ENCODE peak calls at places on chromosomes 12 and 14, in six cellular contexts. G, H, R, P, Y and D are unnamed samples.

GRCh38 chr12:113852273-113852672 is 113.9 kb downstream of the RBM19 start:
- DNase-seq in Y (no peak), R (no peak), H (no peak), P (no peak), G (no peak), D (no peak)

GRCh38 chr12:124727244-124727673 is 136.4 kb downstream of the SCARB1 start:
- DNase-seq in Y (no peak), R (no peak), P (peak), G (no peak), H (no peak), D (peak)

GRCh38 chr12:40106202-40106533 is 287 bp upstream of the SLC2A13 start:
- DNase-seq in G (no peak), R (no peak), H (no peak), P (no peak), Y (no peak), D (no peak)

GRCh38 chr14:24605435-24606190 is 3.9 kb downstream of the GZMH start:
- DNase-seq in R (peak), Y (no peak), P (peak), H (no peak), G (peak), D (peak)

GRCh38 chr12:52650520-52651081 is 1.4 kb downstream of the KRT2 start:
- DNase-seq in P (peak), R (no peak), Y (no peak), G (no peak), H (no peak), D (peak)

GRCh38 chr12:67804168-67804567 is 155.6 kb downstream of the DYRK2 start:
- DNase-seq in R (no peak), H (no peak), G (no peak), P (no peak), Y (no peak), D (peak)

GRCh38 chr12:84701966-84702365 is 210.6 kb downstream of the SLC6A15 start:
- DNase-seq in R (no peak), P (peak), H (peak), Y (no peak), G (no peak), D (no peak)

GRCh38 chr14:50530794-50531193 is 1.6 kb downstream of the MAP4K5 start:
- DNase-seq in H (no peak), G (no peak), R (no peak), P (peak), Y (no peak), D (no peak)

GRCh38 chr12:132490481-132491348 is 764 bp downstream of the FBRSL1 start:
- DNase-seq in Y (peak), R (no peak), P (peak), H (peak), G (peak), D (no peak)

GRCh38 chr12:62761658-62762057 is 173.3 kb downstream of the PPM1H start:
- DNase-seq in P (peak), G (no peak), R (no peak), Y (no peak), H (no peak), D (no peak)

GRCh38 chr14:61125314-61126082 is 144.5 kb downstream of the SLC38A6 start:
- DNase-seq in G (no peak), H (peak), R (no peak), P (no peak), Y (no peak), D (no peak)

GRCh38 chr14:20679907-20680306 is 4.5 kb upstream of the RNASE4 start:
- DNase-seq in P (peak), Y (peak), H (peak), G (peak), R (peak), D (peak)

GRCh38 chr12:83767723-83768122 is 1081.0 kb downstream of the TMTC2 start:
- DNase-seq in P (no peak), H (no peak), R (no peak), G (no peak), Y (no peak), D (no peak)

GRCh38 chr14:85529803-85530574 is at the start of gene FLRT2:
- DNase-seq in H (peak), Y (peak), P (peak), G (peak), R (peak), D (no peak)

GRCh38 chr12:27733052-27733656 is 22.5 kb downstream of the MRPS35 start:
- DNase-seq in H (peak), Y (peak), G (peak), R (peak), P (peak), D (peak)

GRCh38 chr12:106773286-106773685 is 1.2 kb upstream of the RIC8B start:
- DNase-seq in Y (no peak), P (no peak), R (peak), G (no peak), H (no peak), D (no peak)

GRCh38 chr12:3303410-3304136 is 187.4 kb upstream of the PRMT8 start:
- DNase-seq in R (peak), Y (peak), G (peak), H (no peak), P (no peak), D (no peak)

GRCh38 chr12:24500466-24501232 is 448.3 kb downstream of the BCAT1 start:
- DNase-seq in Y (no peak), H (peak), R (peak), G (no peak), P (peak), D (no peak)

GRCh38 chr12:106132175-106133135 is 6.3 kb downstream of the NUAK1 start:
- DNase-seq in H (no peak), R (no peak), P (no peak), Y (no peak), G (no peak), D (no peak)

GRCh38 chr12:6250343-6250742 is 50.1 kb downstream of the CD9 start:
- DNase-seq in G (peak), Y (no peak), R (no peak), P (peak), H (no peak), D (no peak)

GRCh38 chr12:132445884-132446471 is 44.0 kb upstream of the FBRSL1 start:
- DNase-seq in R (peak), H (peak), P (peak), G (peak), Y (peak), D (no peak)

GRCh38 chr12:65306603-65307501 is 28.4 kb downstream of the MSRB3 start:
- DNase-seq in Y (peak), G (peak), R (peak), H (peak), P (peak), D (peak)

GRCh38 chr12:87302126-87302732 is 727.0 kb downstream of the C12orf50 start:
- DNase-seq in Y (no peak), P (peak), G (no peak), H (peak), R (no peak), D (no peak)

GRCh38 chr14:92973265-92973797 is 50.4 kb downstream of the CHGA start:
- DNase-seq in R (peak), G (peak), P (peak), Y (peak), H (peak), D (no peak)

GRCh38 chr12:121131941-121132341 is 735 bp upstream of the P2RX7 start:
- DNase-seq in H (no peak), R (no peak), G (no peak), Y (no peak), P (no peak), D (no peak)
- H2AFZ ChIP-seq in H (no peak), R (no peak), G (no peak), Y (no peak), P (no peak), D (no peak)

GRCh38 chr14:38400751-38401150 is 144.9 kb upstream of the CLEC14A start:
- DNase-seq in H (no peak), G (no peak), P (no peak), R (peak), Y (no peak), D (no peak)
- H2AFZ ChIP-seq in H (no peak), G (no peak), P (no peak), R (no peak), Y (no peak), D (no peak)

GRCh38 chr14:64800000-64800399 is 79.7 kb downstream of the SPTB start:
- DNase-seq in R (peak), G (peak), P (peak), Y (peak), H (peak), D (peak)
- H2AFZ ChIP-seq in R (no peak), G (no peak), P (no peak), Y (no peak), H (peak), D (no peak)

DNA sequence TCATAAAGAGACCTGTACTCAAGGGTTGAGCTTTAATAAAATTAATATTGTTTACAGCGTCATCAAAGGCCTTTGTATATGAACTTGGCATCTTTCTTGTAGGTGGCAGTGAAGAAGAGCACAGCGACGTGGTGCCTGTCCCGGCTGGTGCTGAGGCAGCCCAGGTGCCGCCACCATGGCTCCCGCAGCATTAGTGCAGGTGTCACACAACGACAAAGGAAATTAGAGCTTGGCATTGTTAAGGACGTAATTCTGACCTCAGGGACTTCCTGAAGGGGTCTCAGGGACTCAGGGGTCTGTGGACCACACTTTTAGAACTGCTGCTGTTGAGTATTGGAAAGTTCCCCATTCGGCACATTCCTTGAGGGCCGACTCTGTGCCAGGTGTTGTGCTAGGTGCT is 24.1 kb downstream of the EML1 start:
- DNase-seq in R (no peak), H (no peak), P (no peak), G (no peak), Y (no peak), D (no peak)
- H2AFZ ChIP-seq in R (no peak), H (no peak), P (no peak), G (no peak), Y (no peak), D (no peak)

GRCh38 chr14:52827426-52827825 is 36.0 kb upstream of the GNPNAT1 start:
- DNase-seq in P (no peak), G (peak), R (no peak), H (no peak), Y (no peak), D (no peak)

GRCh38 chr14:52825085-52825484 is 33.7 kb upstream of the GNPNAT1 start:
- DNase-seq in G (no peak), Y (no peak), H (no peak), P (no peak), R (no peak), D (no peak)

GRCh38 chr14:52824479-52824878 is 33.1 kb upstream of the GNPNAT1 start:
- DNase-seq in H (peak), P (peak), Y (no peak), G (no peak), R (no peak), D (no peak)

DNA sequence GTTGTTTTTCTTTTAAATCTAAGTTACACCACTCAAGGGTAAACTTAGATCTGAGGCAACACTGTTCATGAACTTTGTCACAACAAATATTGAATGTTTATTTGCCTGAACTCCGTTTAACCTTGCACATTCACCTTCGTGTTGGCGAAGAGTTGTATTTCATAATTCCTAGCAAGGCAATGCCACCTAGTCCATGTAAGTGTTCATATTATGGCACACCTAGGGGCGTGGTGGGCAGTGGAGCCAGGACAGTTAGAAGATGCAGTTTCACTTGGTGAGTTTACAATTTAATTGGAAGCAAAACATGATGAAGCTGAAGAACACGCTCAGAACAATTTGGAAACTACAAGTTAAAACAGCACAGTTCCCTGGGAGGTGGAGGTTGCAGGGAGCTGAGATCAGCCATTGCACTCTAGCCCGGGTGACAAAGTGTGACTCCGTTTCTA is 30.4 kb upstream of the GNPNAT1 start:
- DNase-seq in P (no peak), G (no peak), Y (peak), H (no peak), R (no peak), D (no peak)
- H2AFZ ChIP-seq in P (no peak), G (no peak), Y (no peak), H (no peak), R (no peak), D (no peak)

GRCh38 chr12:11884661-11885060 is 186.1 kb upstream of the BCL2L14 start:
- DNase-seq in H (peak), P (no peak), Y (no peak), R (no peak), G (no peak), D (no peak)
- H2AFZ ChIP-seq in H (no peak), P (no peak), Y (no peak), R (no peak), G (no peak), D (no peak)

GRCh38 chr14:101761881-101762529 is 496 bp downstream of the PPP2R5C start:
- DNase-seq in Y (peak), H (no peak), P (peak), G (peak), R (peak), D (peak)
- H2AFZ ChIP-seq in Y (peak), H (peak), P (peak), G (peak), R (peak), D (no peak)

GRCh38 chr12:14970467-14970866 is 2.4 kb upstream of the PDE6H start:
- DNase-seq in H (peak), Y (no peak), G (no peak), P (no peak), R (no peak), D (no peak)
- H2AFZ ChIP-seq in H (peak), Y (no peak), G (peak), P (no peak), R (peak), D (no peak)

DNA sequence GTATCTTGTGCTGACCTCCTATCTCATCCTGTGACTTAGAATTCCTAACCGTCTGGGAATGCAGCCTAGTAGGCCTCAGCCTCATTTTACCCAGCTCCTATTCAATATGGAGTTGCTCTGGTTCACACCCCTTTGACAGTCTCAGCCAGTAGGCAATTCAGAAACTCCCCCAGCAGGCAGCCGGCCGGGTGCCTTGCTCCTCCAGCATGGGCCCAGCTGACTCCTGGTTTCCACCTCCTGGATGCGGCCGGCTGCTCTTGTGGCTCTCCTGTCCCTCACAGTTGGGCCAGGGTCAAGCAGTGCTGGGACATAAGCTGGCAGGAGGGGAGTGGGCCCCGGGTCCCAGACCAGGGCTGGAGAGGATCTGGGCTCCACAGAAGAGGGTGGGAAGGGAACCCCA is 58.2 kb downstream of the LRRC74A start:
- DNase-seq in G (no peak), H (no peak), Y (no peak), R (no peak), P (no peak), D (no peak)
- H2AFZ ChIP-seq in G (peak), H (no peak), Y (no peak), R (peak), P (no peak), D (no peak)